ENCODE peak calls at places on chromosomes 4 and X, in six cellular contexts. N is GM12891, H is T follicular helper cell, V is T-helper 9 cell, B is nucleus accumbens, M is fibroblast of the aortic adventitia. E is an unnamed sample.

GRCh38 chrX:120604359-120604782 is 470 bp downstream of the MCTS1 start:
- DNase-seq in H (peak), N (peak), B (peak), V (peak), M (peak), E (no peak)

GRCh38 chrX:3603026-3603661 is 110.3 kb downstream of the PRKX start:
- DNase-seq in N (no peak), V (no peak), B (no peak), H (no peak), M (no peak), E (no peak)

GRCh38 chr4:107666134-107666533 is 53.9 kb downstream of the PAPSS1 start:
- DNase-seq in V (no peak), H (no peak), B (no peak), M (peak), N (no peak), E (no peak)

GRCh38 chr4:54961357-54961975 is 163.9 kb downstream of the KDR start:
- DNase-seq in H (no peak), V (no peak), B (no peak), N (no peak), M (peak), E (peak)

GRCh38 chrX:151402719-151403390 is 5.8 kb downstream of the VMA21 start:
- DNase-seq in N (no peak), B (no peak), M (no peak), H (no peak), V (no peak), E (no peak)

GRCh38 chr4:176794151-176794550 is 1.4 kb upstream of the VEGFC start:
- DNase-seq in H (no peak), B (no peak), V (no peak), N (no peak), M (peak), E (no peak)

GRCh38 chrX:149641432-149641831 is 9.8 kb upstream of the TMEM185A start:
- DNase-seq in M (no peak), H (no peak), B (no peak), N (no peak), V (no peak), E (no peak)

GRCh38 chr4:51842554-51843308 is at the start of gene DCUN1D4:
- DNase-seq in V (peak), N (peak), H (peak), B (peak), M (peak), E (peak)

GRCh38 chrX:11412715-11413623 is 119.8 kb downstream of the AMELX start:
- DNase-seq in B (no peak), M (peak), N (no peak), V (no peak), H (no peak), E (no peak)

GRCh38 chr4:115648786-115649185 is 535.4 kb upstream of the NDST4 start:
- DNase-seq in V (no peak), N (no peak), B (no peak), M (no peak), H (no peak), E (no peak)

GRCh38 chr4:69727924-69728323 is 32.5 kb downstream of the SULT1B1 start:
- DNase-seq in M (no peak), H (no peak), N (no peak), B (no peak), V (no peak), E (no peak)

GRCh38 chr4:181157647-181158046 is 1085.6 kb upstream of the TENM3 start:
- DNase-seq in V (no peak), N (no peak), M (no peak), B (no peak), H (no peak), E (no peak)

GRCh38 chr4:31107362-31107761 is 387.2 kb downstream of the PCDH7 start:
- DNase-seq in V (no peak), N (no peak), M (peak), B (no peak), H (no peak), E (no peak)

GRCh38 chr4:88985088-88985779 is 71.8 kb downstream of the FAM13A start:
- DNase-seq in N (no peak), V (no peak), H (no peak), M (peak), B (no peak), E (no peak)

GRCh38 chr4:175536852-175537453 is 275.1 kb downstream of the GPM6A start:
- DNase-seq in M (peak), H (no peak), V (no peak), N (peak), B (no peak), E (no peak)

GRCh38 chr4:5746829-5747745 is 36.1 kb downstream of the EVC start:
- DNase-seq in M (peak), V (no peak), N (no peak), H (no peak), B (no peak), E (no peak)

GRCh38 chrX:139889760-139890159 is 43.1 kb downstream of the ATP11C start:
- DNase-seq in B (no peak), H (no peak), N (no peak), M (peak), V (no peak), E (no peak)

GRCh38 chrX:39972340-39972739 is 125.4 kb downstream of the BCOR start:
- DNase-seq in B (no peak), V (no peak), H (no peak), N (no peak), M (peak), E (no peak)

GRCh38 chrX:129693343-129693742 is 38.6 kb upstream of the APLN start:
- DNase-seq in N (no peak), B (no peak), H (no peak), M (no peak), V (no peak), E (no peak)

GRCh38 chrX:129823115-129823514 is 20.6 kb downstream of the ZDHHC9 start:
- DNase-seq in M (peak), H (peak), V (peak), B (no peak), N (no peak), E (no peak)

GRCh38 chr4:186013404-186014186 is 55.4 kb upstream of the TLR3 start:
- DNase-seq in N (no peak), M (no peak), H (no peak), B (no peak), V (no peak), E (no peak)

GRCh38 chr4:3789587-3789986 is 23.4 kb downstream of the ADRA2C start:
- DNase-seq in B (no peak), V (no peak), M (no peak), H (no peak), N (no peak), E (no peak)

GRCh38 chrX:40155617-40156471 is 58.1 kb upstream of the BCOR start:
- DNase-seq in M (no peak), V (no peak), N (no peak), B (no peak), H (no peak), E (no peak)

GRCh38 chrX:31036895-31037294 is 34.9 kb downstream of the FTHL17 start:
- DNase-seq in H (no peak), V (no peak), N (no peak), M (peak), B (no peak), E (no peak)

GRCh38 chr4:127505203-127505602 is 127.6 kb upstream of the INTU start:
- DNase-seq in B (no peak), H (no peak), M (peak), N (no peak), V (no peak), E (no peak)

GRCh38 chr4:109184421-109184956 is 118.0 kb downstream of the COL25A1 start:
- DNase-seq in V (no peak), H (no peak), B (no peak), N (no peak), M (peak), E (no peak)

GRCh38 chr4:24352112-24352511 is 232.2 kb downstream of the DHX15 start:
- DNase-seq in M (no peak), V (no peak), N (no peak), H (no peak), B (no peak), E (no peak)

GRCh38 chr4:153488006-153488718 is 22.0 kb downstream of the TMEM131L start:
- DNase-seq in N (no peak), B (no peak), H (peak), V (peak), M (peak), E (no peak)

GRCh38 chr4:99655315-99656081 is 2.1 kb downstream of the C4orf54 start:
- DNase-seq in H (no peak), B (no peak), V (no peak), N (no peak), M (peak), E (no peak)

GRCh38 chr4:22348410-22348809 is 167.5 kb downstream of the ADGRA3 start:
- DNase-seq in N (no peak), V (no peak), H (no peak), B (no peak), M (peak), E (no peak)

GRCh38 chr4:123200417-123200945 is 196.1 kb upstream of the SPRY1 start:
- DNase-seq in B (no peak), M (peak), V (no peak), H (no peak), N (no peak), E (no peak)

GRCh38 chrX:39133971-39134370 is 332.7 kb downstream of the MID1IP1 start:
- DNase-seq in H (no peak), B (no peak), V (no peak), N (no peak), M (no peak), E (no peak)

GRCh38 chr4:168409089-168409801 is 71.0 kb downstream of the DDX60L start:
- DNase-seq in M (peak), V (no peak), N (no peak), B (no peak), H (no peak), E (no peak)

GRCh38 chr4:118968813-118969212 is 80.2 kb downstream of the SYNPO2 start:
- DNase-seq in H (no peak), M (no peak), B (no peak), V (no peak), N (no peak), E (no peak)

GRCh38 chr4:149896428-149896827 is 80.8 kb upstream of the IQCM start:
- DNase-seq in M (peak), V (no peak), B (no peak), N (no peak), H (no peak), E (no peak)

GRCh38 chr4:80027611-80028010 is 45.4 kb downstream of the ANTXR2 start:
- DNase-seq in V (no peak), M (no peak), H (no peak), N (no peak), B (no peak), E (no peak)

GRCh38 chr4:165738571-165738970 is 134.5 kb upstream of the TLL1 start:
- DNase-seq in H (no peak), B (no peak), V (no peak), M (no peak), N (no peak), E (no peak)

GRCh38 chr4:103664676-103665075 is 55.1 kb downstream of the TACR3 start:
- DNase-seq in M (no peak), V (no peak), B (no peak), H (no peak), N (no peak), E (no peak)

GRCh38 chrX:139495324-139495723 is 35.2 kb upstream of the F9 start:
- DNase-seq in H (no peak), B (no peak), M (no peak), V (no peak), N (no peak), E (no peak)

E was measured in D721Med.